ENCODE peak calls at places on chromosome 19, in ten cellular contexts. Y is K562, U is suprapubic skin, A is H1, J is mucosa of descending colon, P is spleen, E is body of pancreas, G is colonic mucosa, K is adrenal gland, R is left ventricle myocardium inferior. X is an unnamed sample.

GRCh38 chr19:44908836-44909201 is 3.2 kb downstream of the APOE start:
- DNase-seq in J (no peak), R (no peak), E (no peak), A (no peak), K (no peak), Y (no peak), U (no peak), P (no peak), G (no peak), X (no peak)

GRCh38 chr19:20359933-20360720 is 193.1 kb downstream of the ZNF486 start:
- DNase-seq in G (no peak), E (peak; percentile 28), R (no peak), U (no peak), P (no peak), A (peak; percentile 88), J (no peak), K (no peak), Y (no peak), X (no peak)

GRCh38 chr19:3054972-3055740 is 7.1 kb downstream of the TLE5 start:
- DNase-seq in J (no peak), G (no peak), R (no peak), U (no peak), P (no peak), Y (no peak), A (no peak), E (no peak), K (no peak), X (no peak)

GRCh38 chr19:3058821-3059314 is 3.4 kb downstream of the TLE5 start:
- DNase-seq in A (no peak), E (no peak), K (no peak), G (no peak), Y (no peak), J (no peak), U (no peak), P (no peak), R (no peak), X (no peak)

GRCh38 chr19:30344446-30345425 is 27.4 kb upstream of the ZNF536 start:
- DNase-seq in A (no peak), U (peak; percentile 8), Y (no peak), J (no peak), E (no peak), K (no peak), G (no peak), R (no peak), P (no peak), X (no peak)

GRCh38 chr19:18412610-18413239 is 6.5 kb upstream of the SSBP4 start:
- DNase-seq in G (no peak), U (no peak), E (no peak), Y (no peak), A (no peak), J (no peak), P (no peak), K (peak; percentile 25), R (no peak), X (peak; percentile 34)

GRCh38 chr19:10766049-10766623 is 48.3 kb downstream of the DNM2 start:
- DNase-seq in E (peak; percentile 51), Y (no peak), K (peak; percentile 74), A (no peak), U (no peak), R (no peak), P (no peak), G (no peak), J (no peak), X (no peak)

GRCh38 chr19:24078688-24079087 is 8.3 kb upstream of the ZNF254 start:
- DNase-seq in R (no peak), A (no peak), Y (no peak), K (no peak), G (no peak), J (no peak), P (no peak), U (no peak), E (no peak), X (no peak)

GRCh38 chr19:6587093-6587820 is 3.7 kb downstream of the CD70 start:
- DNase-seq in P (no peak), J (peak; percentile 39), E (no peak), R (no peak), K (no peak), A (peak; percentile 56), U (no peak), G (no peak), Y (no peak), X (no peak)

GRCh38 chr19:33819496-33819874 is 22.8 kb downstream of the KCTD15 start:
- DNase-seq in P (no peak), R (no peak), U (no peak), K (no peak), G (no peak), E (no peak), A (no peak), J (no peak), Y (peak; percentile 6), X (no peak)

DNA sequence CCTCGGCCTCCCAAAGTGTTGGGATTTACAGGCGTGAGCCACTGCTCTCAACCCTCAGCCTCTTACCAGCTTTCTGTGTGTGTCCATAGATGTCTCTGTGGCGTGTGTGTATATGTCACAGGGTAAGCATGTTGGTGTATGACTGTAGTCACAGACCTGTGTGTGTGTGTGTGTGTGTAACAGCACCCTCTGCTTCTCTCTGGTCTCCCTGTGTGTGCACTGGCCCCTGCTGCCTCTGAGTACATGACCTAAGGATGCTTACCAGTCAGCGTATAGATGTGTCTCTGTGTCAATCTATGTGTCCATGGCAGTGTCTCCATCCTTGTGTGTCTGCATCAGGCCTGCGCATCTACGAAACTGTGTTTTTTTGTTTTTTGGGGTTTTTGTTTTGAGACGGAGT is 5.6 kb downstream of the AXL start:
- DNase-seq in E (no peak), Y (no peak), P (no peak), K (no peak), A (no peak), J (no peak), R (no peak), G (no peak), U (no peak), X (no peak)
- H3K4me1 ChIP-seq in E (peaks cover 16% of the 10 kb centered on the region), Y (peaks cover 42% of the 10 kb centered on the region), P (peaks cover 25% of the 10 kb centered on the region), K (peaks cover 41% of the 10 kb centered on the region), A (peaks cover 24% of the 10 kb centered on the region), J (peaks cover 6% of the 10 kb centered on the region), R (peaks cover 36% of the 10 kb centered on the region), G (peaks cover 5% of the 10 kb centered on the region), U (peaks cover 61% of the 10 kb centered on the region), X (peaks cover 8% of the 10 kb centered on the region)

GRCh38 chr19:31449379-31449778 is 100.1 kb upstream of the TSHZ3 start:
- DNase-seq in E (no peak), Y (no peak), A (no peak), J (no peak), P (no peak), G (no peak), R (no peak), K (no peak), U (no peak), X (no peak)
- TF ChIP-seq CTCF in E (no peak), Y (no peak), A (no peak), J (no peak), P (no peak), G (no peak), R (no peak), K (no peak), U (no peak), X (no peak)

GRCh38 chr19:686589-687297 is 8.5 kb downstream of the PRSS57 start:
- DNase-seq in E (no peak), A (no peak), J (no peak), G (no peak), Y (no peak), P (no peak), R (no peak), U (no peak), K (no peak), X (no peak)
- H3K4me1 ChIP-seq in E (no peaks in the 10 kb centered on the region), A (no peaks in the 10 kb centered on the region), J (no peaks in the 10 kb centered on the region), G (no peaks in the 10 kb centered on the region), Y (peaks cover 41% of the 10 kb centered on the region), P (peaks cover under 1% of the 10 kb centered on the region), R (no peaks in the 10 kb centered on the region), U (no peaks in the 10 kb centered on the region), K (no peaks in the 10 kb centered on the region), X (peaks cover under 1% of the 10 kb centered on the region)

GRCh38 chr19:38017504-38018150 is 110.6 kb downstream of the SIPA1L3 start:
- DNase-seq in R (no peak), Y (no peak), J (no peak), G (no peak), P (no peak), E (no peak), U (no peak), K (no peak), A (no peak), X (no peak)

GRCh38 chr19:38019427-38019724 is 112.4 kb downstream of the SIPA1L3 start:
- DNase-seq in J (no peak), K (no peak), U (no peak), R (no peak), Y (no peak), A (no peak), P (peak; percentile 24), E (no peak), G (no peak), X (no peak)

GRCh38 chr19:38021356-38021755 is 114.3 kb downstream of the SIPA1L3 start:
- DNase-seq in R (no peak), J (no peak), U (no peak), P (no peak), K (no peak), E (no peak), G (no peak), Y (no peak), A (no peak), X (no peak)

GRCh38 chr19:38020331-38020730 is 113.3 kb downstream of the SIPA1L3 start:
- DNase-seq in Y (no peak), P (peak; percentile 76), E (no peak), J (no peak), U (no peak), R (no peak), K (peak; percentile 29), A (no peak), G (no peak), X (no peak)

DNA sequence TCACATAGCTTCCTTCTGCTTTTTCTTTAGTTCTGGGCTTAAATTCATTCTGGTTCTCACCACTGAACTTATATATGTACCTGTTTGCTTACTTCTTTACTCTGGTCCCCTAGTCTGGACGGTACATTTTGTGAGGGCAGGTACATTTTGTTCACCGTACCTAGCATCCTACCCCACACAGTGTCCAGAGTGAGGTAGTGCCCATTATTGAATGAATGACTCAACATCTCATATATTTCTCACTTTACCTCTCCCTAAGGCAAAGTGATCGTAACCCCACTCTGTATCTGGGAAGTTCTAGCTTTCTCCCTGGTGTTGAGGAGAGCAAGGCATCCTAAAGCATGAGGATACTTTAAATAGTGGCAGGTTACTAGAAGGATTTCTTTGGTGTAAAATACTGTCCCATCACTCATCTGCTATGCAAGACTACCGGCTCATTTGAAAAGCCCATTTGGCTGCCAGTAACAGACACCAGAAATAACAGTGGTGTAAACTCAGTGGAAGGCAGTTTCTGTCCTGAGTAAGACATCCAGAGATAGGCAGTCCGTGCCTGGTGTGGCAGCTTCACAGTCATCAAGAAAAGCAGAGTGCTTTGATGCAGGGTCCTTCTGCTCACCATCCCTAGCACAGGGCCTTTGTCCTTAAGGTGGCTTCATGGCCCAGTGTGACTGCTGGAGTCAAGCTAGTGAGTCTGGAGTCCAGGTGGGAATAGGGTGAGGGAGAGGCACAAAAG is 111.9 kb downstream of the SIPA1L3 start:
- DNase-seq in Y (no peak), A (no peak), U (no peak), P (no peak), G (no peak), E (no peak), R (no peak), K (no peak), J (no peak), X (no peak)
- TF ChIP-seq CTCF in Y (no peak), A (no peak), U (no peak), P (no peak), G (no peak), E (no peak), R (no peak), K (no peak), J (no peak), X (no peak)

GRCh38 chr19:38034153-38034835 is 127.3 kb downstream of the SIPA1L3 start:
- DNase-seq in E (no peak), G (no peak), R (no peak), Y (no peak), P (no peak), U (no peak), A (no peak), K (no peak), J (no peak), X (peak; percentile 20)
- H3K4me1 ChIP-seq in E (peaks cover 25% of the 10 kb centered on the region), G (no peaks in the 10 kb centered on the region), R (peaks cover 24% of the 10 kb centered on the region), Y (no peaks in the 10 kb centered on the region), P (peaks cover 44% of the 10 kb centered on the region), U (peaks cover 7% of the 10 kb centered on the region), A (peaks cover 17% of the 10 kb centered on the region), K (peaks cover 10% of the 10 kb centered on the region), J (no peaks in the 10 kb centered on the region), X (peaks cover 24% of the 10 kb centered on the region)